ENCODE peak calls at places on chromosomes 16 and 17, in four cellular contexts. N is mucosa of descending colon, J is upper lobe of right lung, I is right atrium auricular region. D is an unnamed sample.

GRCh38 chr17:933168-934083 is 46.1 kb downstream of the NXN start:
- DNase-seq in I (no peak), N (peak; percentile 15), J (peak; percentile 74), D (no peak)

GRCh38 chr16:47927330-47927729 is 228.5 kb downstream of the ABCC12 start:
- DNase-seq in N (no peak), J (no peak), I (no peak), D (no peak)

GRCh38 chr17:59165933-59166342 is 10.4 kb downstream of the PRR11 start:
- DNase-seq in N (no peak), J (no peak), I (no peak), D (no peak)

GRCh38 chr17:59377410-59377809 is 46.0 kb downstream of the YPEL2 start:
- DNase-seq in I (no peak), N (no peak), J (no peak), D (no peak)

GRCh38 chr17:78572277-78573205 is 4.7 kb downstream of the DNAH17 start:
- DNase-seq in N (no peak), J (no peak), I (no peak), D (no peak)

GRCh38 chr16:88703486-88704309 is 2.5 kb downstream of the RNF166 start:
- DNase-seq in J (peak; percentile 92), I (no peak), N (peak; percentile 89), D (peak; percentile 95)

GRCh38 chr17:55451758-55452468 is 30.3 kb upstream of the MMD start:
- DNase-seq in N (no peak), J (no peak), I (no peak), D (no peak)

GRCh38 chr17:64622931-64623654 is 39.0 kb downstream of the SMURF2 start:
- DNase-seq in J (no peak), I (no peak), N (no peak), D (no peak)

GRCh38 chr16:54456291-54456690 is 169.7 kb upstream of the IRX3 start:
- DNase-seq in J (no peak), I (no peak), N (no peak), D (no peak)

GRCh38 chr17:6366144-6366755 is 68.7 kb downstream of the AIPL1 start:
- DNase-seq in N (no peak), J (no peak), I (no peak), D (no peak)

GRCh38 chr16:24309222-24309905 is 53.2 kb downstream of the CACNG3 start:
- DNase-seq in I (no peak), J (no peak), N (no peak), D (no peak)

GRCh38 chr17:76370261-76370993 is 14.0 kb upstream of the SPHK1 start:
- DNase-seq in N (no peak), I (peak; percentile 91), J (no peak), D (no peak)

GRCh38 chr17:42833771-42834422 is 700 bp downstream of the PSME3 start:
- DNase-seq in J (no peak), N (no peak), I (no peak), D (no peak)

GRCh38 chr17:65558683-65559311 is 2.7 kb downstream of the AXIN2 start:
- DNase-seq in N (no peak), J (peak; percentile 70), I (no peak), D (no peak)

GRCh38 chr17:82808006-82808405 is 31.8 kb downstream of the ZNF750 start:
- DNase-seq in I (no peak), J (no peak), N (peak; percentile 31), D (no peak)

GRCh38 chr17:17350491-17351355 is 47.5 kb downstream of the NT5M start:
- DNase-seq in J (peak; percentile 60), I (no peak), N (no peak), D (peak; percentile 58)

GRCh38 chr17:9499041-9499440 is 76.6 kb downstream of the STX8 start:
- DNase-seq in J (no peak), N (no peak), I (no peak), D (no peak)

GRCh38 chr16:13012591-13012990 is 111.2 kb downstream of the SHISA9 start:
- DNase-seq in N (no peak), J (no peak), I (no peak), D (no peak)

GRCh38 chr17:9587969-9588656 is 11.7 kb downstream of the CFAP52 start:
- DNase-seq in I (no peak), N (no peak), J (no peak), D (no peak)

GRCh38 chr16:2150418-2151187 is 2.2 kb downstream of the RAB26 start:
- DNase-seq in J (no peak), N (peak; percentile 83), I (no peak), D (peak; percentile 68)

GRCh38 chr17:1764274-1764673 is 2.4 kb downstream of the SERPINF1 start:
- DNase-seq in I (peak; percentile 91), J (peak; percentile 74), N (peak; percentile 89), D (peak; percentile 90)

GRCh38 chr17:14282700-14283099 is 18.2 kb upstream of the HS3ST3B1 start:
- DNase-seq in I (no peak), N (no peak), J (no peak), D (no peak)

GRCh38 chr16:27779719-27780161 is 229.8 kb downstream of the KATNIP start:
- DNase-seq in J (peak; percentile 77), I (no peak), N (no peak), D (peak; percentile 58)
- TF ChIP-seq CTCF in J (peak; percentile 26), I (no peak), N (no peak), D (no peak)

DNA sequence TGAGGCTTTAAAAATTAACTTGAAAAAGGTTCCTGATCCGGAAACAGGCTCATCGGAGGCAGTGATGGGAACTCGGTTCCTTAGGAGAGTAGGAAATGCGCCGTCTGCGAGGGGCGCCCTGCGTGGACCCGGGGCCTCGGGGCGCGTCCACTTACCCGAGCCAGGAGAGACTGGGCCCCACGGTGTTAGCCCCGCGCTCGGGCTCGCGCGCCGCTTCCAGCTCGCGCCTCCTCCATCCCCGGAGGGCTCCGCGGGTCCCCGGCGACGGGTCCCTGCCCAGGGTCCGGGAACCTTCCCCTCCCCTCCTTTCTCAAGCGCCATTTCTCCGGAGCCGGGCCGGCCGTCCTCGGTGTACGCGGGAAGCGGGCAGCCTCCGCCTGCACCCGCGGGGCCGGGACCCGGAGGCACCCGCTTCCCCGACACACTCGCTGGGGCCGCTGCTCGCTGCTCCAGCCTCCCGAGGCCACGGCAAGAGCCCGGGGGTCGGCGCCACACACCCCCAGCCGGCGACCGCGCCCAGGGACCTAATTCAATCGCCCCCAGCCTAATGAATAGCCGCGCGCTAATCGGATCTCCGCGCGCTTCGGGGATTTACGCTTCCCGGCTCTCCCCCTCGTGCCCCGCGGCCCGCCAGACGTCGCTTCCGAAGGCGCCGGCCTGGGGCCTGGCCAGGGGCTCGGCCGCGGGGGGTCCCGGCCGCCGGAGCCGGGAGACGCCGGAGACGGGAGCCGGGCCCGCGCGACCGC is 2.2 kb upstream of the BAHCC1 start:
- DNase-seq in I (no peak), N (no peak), J (no peak), D (no peak)
- H3K4me3 ChIP-seq in I (peak overlapping the region; percentile 77), N (peak overlapping the region; percentile 80), J (peak overlapping the region; percentile 74), D (peak overlapping the region; percentile 49)

GRCh38 chr17:10698116-10698818 is 873 bp downstream of the ADPRM start:
- DNase-seq in N (no peak), I (no peak), J (no peak), D (no peak)

GRCh38 chr17:10702574-10702973 is 5.2 kb downstream of the ADPRM start:
- DNase-seq in J (no peak), N (no peak), I (no peak), D (no peak)

GRCh38 chr17:10699861-10700260 is 2.5 kb downstream of the ADPRM start:
- DNase-seq in I (no peak), N (no peak), J (no peak), D (no peak)

DNA sequence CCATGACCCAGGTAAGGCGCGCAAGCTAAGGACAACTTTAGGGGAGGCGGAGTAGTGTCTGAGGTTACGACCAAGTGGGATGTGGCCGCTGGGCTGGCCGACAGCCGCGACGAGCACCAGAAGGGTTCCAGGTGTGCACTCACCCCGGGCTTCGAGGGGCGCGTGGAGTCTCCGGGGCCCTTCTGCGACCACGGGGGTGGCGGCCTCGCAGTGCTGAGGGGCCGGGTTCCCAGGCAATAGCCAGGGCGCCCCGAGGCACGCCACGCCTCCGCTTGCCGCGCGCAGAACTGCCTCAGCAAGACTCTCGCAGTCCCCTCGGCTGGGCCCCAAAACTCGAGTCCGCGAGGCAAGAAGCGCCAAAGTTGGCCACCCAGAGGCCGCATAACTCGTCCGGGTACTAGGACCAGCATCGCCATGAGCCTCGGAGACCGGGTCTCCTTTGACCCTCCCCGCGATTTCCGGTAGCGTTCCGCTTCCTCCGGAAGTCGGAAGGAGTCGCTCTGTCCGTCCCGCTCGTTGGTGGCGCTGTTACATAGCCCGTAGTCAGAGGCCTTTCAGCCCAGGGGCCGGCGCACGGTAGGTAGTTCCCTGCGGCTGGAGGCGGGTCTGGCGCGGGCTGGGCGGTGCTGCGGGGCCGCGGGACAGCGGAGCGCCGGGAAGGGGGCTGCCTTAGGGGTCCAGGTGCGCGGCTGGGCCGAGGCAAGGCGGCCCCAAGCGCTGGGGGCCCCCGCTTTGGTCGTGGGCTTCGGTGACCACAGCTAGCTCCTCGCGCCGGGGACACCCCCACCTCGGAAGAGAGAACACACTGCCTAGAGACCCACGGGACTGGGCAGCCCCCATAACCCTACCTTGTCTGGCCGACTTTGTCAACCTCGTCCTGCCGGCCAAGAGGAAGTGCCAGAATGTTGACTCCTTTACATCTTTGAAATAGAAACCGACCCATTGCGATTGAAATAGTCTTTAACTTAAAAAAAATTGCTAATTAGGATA is at the start of the genes ADPRM and SCO1:
- DNase-seq in I (peak; percentile 93), J (peak; percentile 97), N (peak; percentile 96), D (peak; percentile 99)
- TF ChIP-seq CTCF in I (peak; percentile 18), J (peak; percentile 57), N (peak; percentile 29), D (peak; percentile 30)

GRCh38 chr16:29876186-29876577 is 13.2 kb upstream of the CDIPT start:
- DNase-seq in I (no peak), J (no peak), N (no peak), D (no peak)
- H3K4me3 ChIP-seq in I (peak overlapping the region; percentile 24), J (peak overlapping the region; percentile 26), N (no peak overlapping the region), D (peak overlapping the region; percentile 7)

DNA sequence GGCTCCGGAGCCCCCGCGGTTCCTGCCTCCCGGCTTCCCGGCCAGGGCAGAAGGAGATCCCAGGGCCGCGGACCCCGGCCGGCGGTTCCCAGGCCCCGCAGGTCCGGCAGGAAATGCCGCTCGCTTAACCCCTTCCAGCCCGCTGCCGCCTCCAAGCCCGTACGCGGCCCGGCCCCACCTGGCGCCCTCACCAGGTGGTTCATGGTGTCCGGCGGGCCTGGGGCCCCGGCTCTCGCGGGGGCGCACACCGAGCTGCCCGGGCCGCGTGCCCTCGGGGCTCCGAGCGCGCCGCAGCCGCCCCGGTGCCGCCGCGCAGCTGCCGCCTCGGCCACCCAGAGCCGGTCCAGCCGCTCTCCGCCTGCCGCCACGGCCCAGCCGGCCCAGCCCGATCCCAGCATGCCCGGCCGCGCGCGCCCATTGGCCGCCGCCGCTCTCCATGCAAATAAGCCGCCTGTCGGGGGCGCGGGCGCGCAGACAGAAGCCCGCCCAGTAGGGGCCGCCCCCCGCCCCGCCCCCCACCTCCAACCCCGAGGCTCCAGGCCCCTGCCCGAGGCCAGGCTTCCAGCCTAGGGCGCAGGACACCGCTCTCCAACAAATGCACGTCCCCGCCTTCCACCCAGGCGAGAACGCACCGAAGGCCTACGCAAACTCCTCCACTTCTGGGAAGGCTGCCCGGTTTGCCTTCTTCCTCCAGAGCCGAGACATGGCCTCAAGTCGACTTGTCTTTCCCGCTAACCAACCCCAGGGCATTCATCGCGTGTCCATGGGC is at the start of gene BCAR1:
- DNase-seq in N (peak; percentile 89), I (peak; percentile 86), J (peak; percentile 96), D (peak; percentile 85)
- TF ChIP-seq CTCF in N (no peak), I (no peak), J (no peak), D (no peak)

GRCh38 chr17:73343739-73344454 is 32.1 kb upstream of the CDC42EP4 start:
- DNase-seq in J (no peak), N (no peak), I (no peak), D (no peak)
- H3K4me3 ChIP-seq in J (no peak overlapping the region), N (no peak overlapping the region), I (no peak overlapping the region), D (no peak overlapping the region)

GRCh38 chr16:71784093-71784492 is 24.5 kb downstream of the AP1G1 start:
- DNase-seq in N (no peak), I (no peak), J (no peak), D (no peak)
- TF ChIP-seq CTCF in N (no peak), I (no peak), J (no peak), D (no peak)